ENCODE peak calls at places on chromosomes 11 and 22, in six cellular contexts. U is uterus, T is brain microvascular endothelial cell, D is GM12878, N is psoas muscle, B is fibroblast of lung. M is an unnamed sample.

GRCh38 chr11:65851811-65852507 is 6.0 kb downstream of the CFL1 start:
- DNase-seq in U (no peak), T (no peak), D (no peak), N (no peak), B (no peak), M (no peak)

GRCh38 chr22:30305519-30305905 is 16.2 kb upstream of the CASTOR1 start:
- DNase-seq in U (peak), T (no peak), D (peak), N (peak), B (no peak), M (no peak)

GRCh38 chr11:17498058-17498457 is 21.4 kb upstream of the ABCC8 start:
- DNase-seq in U (no peak), T (no peak), D (no peak), N (no peak), B (no peak), M (no peak)

GRCh38 chr11:111748035-111748804 is 18.0 kb downstream of the PPP2R1B start:
- DNase-seq in U (no peak), T (no peak), D (no peak), N (no peak), B (no peak), M (no peak)

GRCh38 chr22:47168441-47168840 is 406.0 kb downstream of the TBC1D22A start:
- DNase-seq in U (no peak), T (no peak), D (no peak), N (peak), B (no peak), M (peak)

GRCh38 chr11:85725510-85726258 is 39.7 kb upstream of the CCDC89 start:
- DNase-seq in U (no peak), T (peak), D (no peak), N (no peak), B (peak), M (no peak)

GRCh38 chr11:128709402-128709801 is 15.5 kb downstream of the FLI1 start:
- DNase-seq in U (peak), T (peak), D (no peak), N (no peak), B (peak), M (no peak)

GRCh38 chr11:1563697-1564534 is 8.2 kb downstream of the DUSP8 start:
- DNase-seq in U (no peak), T (no peak), D (no peak), N (peak), B (no peak), M (no peak)

GRCh38 chr11:26649884-26650283 is 72.0 kb downstream of the SLC5A12 start:
- DNase-seq in U (peak), T (peak), D (peak), N (no peak), B (peak), M (no peak)

GRCh38 chr11:18749681-18750319 is 23.8 kb upstream of the IGSF22 start:
- DNase-seq in U (no peak), T (peak), D (no peak), N (no peak), B (peak), M (no peak)

GRCh38 chr22:33035276-33035863 is 22.8 kb downstream of the SYN3 start:
- DNase-seq in U (no peak), T (no peak), D (no peak), N (no peak), B (no peak), M (no peak)

GRCh38 chr22:29307658-29308147 is 1.3 kb downstream of the GAS2L1 start:
- DNase-seq in U (no peak), T (no peak), D (no peak), N (no peak), B (peak), M (no peak)

GRCh38 chr11:120660024-120660565 is 148.5 kb downstream of the GRIK4 start:
- DNase-seq in U (no peak), T (peak), D (no peak), N (no peak), B (peak), M (no peak)

GRCh38 chr11:120168960-120169681 is 31.2 kb upstream of the TRIM29 start:
- DNase-seq in U (no peak), T (peak), D (no peak), N (peak), B (peak), M (peak)

GRCh38 chr11:46335858-46336600 is 11.2 kb upstream of the DGKZ start:
- DNase-seq in U (no peak), T (no peak), D (no peak), N (no peak), B (no peak), M (no peak)

GRCh38 chr22:47067331-47067890 is 305.0 kb downstream of the TBC1D22A start:
- DNase-seq in U (no peak), T (no peak), D (no peak), N (no peak), B (no peak), M (no peak)

GRCh38 chr22:36439481-36440271 is 41.8 kb downstream of the TXN2 start:
- DNase-seq in U (peak), T (peak), D (no peak), N (no peak), B (peak), M (no peak)

GRCh38 chr22:37982938-37983859 is 1.2 kb downstream of the SOX10 start:
- DNase-seq in U (no peak), T (no peak), D (no peak), N (no peak), B (no peak), M (no peak)
- TF ChIP-seq CTCF in U (no peak), T (peak), D (no peak), N (no peak), B (no peak), M (no peak)

DNA sequence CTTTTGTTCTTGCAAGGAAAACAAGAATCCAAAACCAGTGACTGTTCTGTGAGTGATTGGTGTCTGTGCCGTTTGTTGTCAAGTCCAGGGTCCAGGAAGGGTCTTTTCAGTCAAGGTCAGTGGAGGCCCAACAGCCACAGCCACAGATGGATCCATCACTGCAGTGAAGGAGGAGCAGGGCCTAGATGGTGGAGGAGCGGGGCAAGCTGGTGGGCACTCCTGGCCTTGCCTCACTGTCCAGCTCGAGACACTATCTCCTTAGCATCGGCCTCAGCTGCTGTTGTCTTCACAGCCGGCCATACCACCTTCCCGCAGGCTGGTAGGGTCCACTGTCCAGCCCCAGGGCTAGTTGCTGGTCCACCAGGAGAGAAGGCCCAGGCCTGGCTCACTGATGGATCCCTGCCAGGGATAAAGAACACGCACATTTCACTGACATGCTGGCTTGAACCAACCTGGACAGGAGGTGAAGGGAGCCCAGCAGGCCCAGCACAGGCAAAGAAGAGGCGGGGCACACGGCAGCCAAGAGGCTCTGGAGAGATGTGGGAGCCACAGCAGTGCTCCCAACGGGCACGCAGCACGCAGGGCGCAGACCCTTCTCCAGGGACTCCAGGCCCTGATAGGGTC is 15.2 kb downstream of the POLR3H start:
- DNase-seq in U (no peak), T (no peak), D (no peak), N (no peak), B (no peak), M (no peak)
- H3K27ac ChIP-seq in U (no peak), T (no peak), D (no peak), N (no peak), B (no peak), M (no peak)

GRCh38 chr11:57597461-57597892 is at the start of gene SERPING1:
- DNase-seq in U (peak), T (no peak), D (no peak), N (peak), B (no peak), M (peak)
- H3K4me3 ChIP-seq in U (peak), T (peak), D (no peak), N (peak), B (peak), M (peak)

GRCh38 chr11:36295926-36296325 is at the start of gene PRR5L:
- DNase-seq in U (no peak), T (no peak), D (no peak), N (no peak), B (no peak), M (no peak)

GRCh38 chr11:36296925-36297604 is 977 bp downstream of the PRR5L start:
- DNase-seq in U (no peak), T (peak), D (no peak), N (no peak), B (peak), M (no peak)

GRCh38 chr11:36288442-36289225 is 590 bp downstream of the COMMD9 start:
- DNase-seq in U (no peak), T (no peak), D (no peak), N (no peak), B (no peak), M (no peak)

GRCh38 chr11:36289226-36289852 is at the start of gene COMMD9:
- DNase-seq in U (peak), T (peak), D (peak), N (peak), B (peak), M (peak)

DNA sequence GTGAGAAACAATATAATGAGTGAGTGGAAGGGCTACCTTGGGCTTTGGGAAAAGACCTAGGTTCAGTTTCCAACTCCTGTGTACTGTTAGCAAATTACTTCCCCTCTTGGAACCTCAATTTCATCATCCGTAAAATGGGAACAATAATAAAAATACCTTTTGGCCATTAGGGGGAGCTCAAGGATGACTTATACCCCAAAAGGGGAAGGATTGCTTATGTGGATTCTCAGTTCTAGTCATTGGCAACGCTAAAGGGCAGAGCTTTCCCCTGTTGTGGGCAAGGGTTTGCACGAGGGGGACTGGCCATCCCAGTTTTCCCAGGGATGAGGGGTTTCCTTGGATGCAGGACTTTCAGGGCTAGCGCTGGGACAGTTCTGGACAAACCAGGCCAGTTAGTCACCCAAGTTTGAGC is 3.1 kb upstream of the COMMD9 start:
- DNase-seq in U (no peak), T (no peak), D (peak), N (no peak), B (peak), M (no peak)
- TF ChIP-seq CTCF in U (peak), T (peak), D (peak), N (peak), B (peak), M (peak)

M was measured in coronary artery.